ENCODE peak calls at places on chromosomes 5 and 9, in six cellular contexts. K is EL, A is C1 segment of cervical spinal cord, U is aorta, O is T-helper 1 cell, G is lower leg skin. M is an unnamed sample.

GRCh38 chr9:136703231-136703870 is 9.0 kb upstream of the DIPK1B start:
- DNase-seq in K (no peak), A (no peak), U (no peak), O (no peak), G (no peak), M (no peak)

GRCh38 chr5:119864286-119864685 is 234.9 kb downstream of the FAM170A start:
- DNase-seq in K (no peak), A (no peak), U (no peak), O (no peak), G (no peak), M (no peak)

GRCh38 chr9:123543492-123543891 is 187.5 kb downstream of the CRB2 start:
- DNase-seq in K (no peak), A (no peak), U (no peak), O (no peak), G (no peak), M (no peak)

GRCh38 chr5:132087176-132087575 is 13.6 kb downstream of the CSF2 start:
- DNase-seq in K (no peak), A (no peak), U (no peak), O (no peak), G (no peak), M (no peak)

GRCh38 chr5:11851965-11852745 is 52.1 kb downstream of the CTNND2 start:
- DNase-seq in K (no peak), A (no peak), U (no peak), O (no peak), G (no peak), M (no peak)

GRCh38 chr5:151740958-151741373 is 17.5 kb downstream of the ATOX1 start:
- DNase-seq in K (peak), A (no peak), U (no peak), O (no peak), G (no peak), M (no peak)

GRCh38 chr5:123937230-123937629 is 425.3 kb downstream of the CSNK1G3 start:
- DNase-seq in K (peak), A (no peak), U (no peak), O (no peak), G (peak), M (no peak)

GRCh38 chr5:116718317-116718716 is 143.7 kb upstream of the SEMA6A start:
- DNase-seq in K (no peak), A (no peak), U (no peak), O (no peak), G (no peak), M (no peak)

GRCh38 chr9:91162784-91163440 is 198.8 kb downstream of the AUH start:
- DNase-seq in K (peak), A (peak), U (no peak), O (peak), G (no peak), M (no peak)

GRCh38 chr9:37540634-37541033 is 35.5 kb downstream of the FBXO10 start:
- DNase-seq in K (no peak), A (no peak), U (no peak), O (no peak), G (peak), M (no peak)

GRCh38 chr9:124257865-124258764 is at the start of gene NEK6:
- DNase-seq in K (peak), A (no peak), U (peak), O (no peak), G (no peak), M (peak)

GRCh38 chr9:83066771-83067170 is 3.8 kb upstream of the RASEF start:
- DNase-seq in K (peak), A (no peak), U (no peak), O (no peak), G (no peak), M (no peak)

GRCh38 chr9:19102181-19102630 is 498 bp downstream of the HAUS6 start:
- DNase-seq in K (peak), A (no peak), U (no peak), O (peak), G (peak), M (peak)

GRCh38 chr9:20604561-20604960 is 17.7 kb downstream of the MLLT3 start:
- DNase-seq in K (peak), A (no peak), U (no peak), O (peak), G (no peak), M (no peak)

GRCh38 chr5:39164529-39165402 is 54.6 kb downstream of the FYB1 start:
- DNase-seq in K (no peak), A (no peak), U (no peak), O (peak), G (no peak), M (no peak)

GRCh38 chr5:67000794-67001475 is 195.7 kb downstream of the CD180 start:
- DNase-seq in K (no peak), A (no peak), U (no peak), O (no peak), G (no peak), M (no peak)

GRCh38 chr5:80835128-80835527 is 125.0 kb upstream of the RASGRF2 start:
- DNase-seq in K (no peak), A (no peak), U (no peak), O (no peak), G (no peak), M (no peak)

GRCh38 chr9:88567870-88568269 is 32.9 kb downstream of the NXNL2 start:
- DNase-seq in K (no peak), A (no peak), U (no peak), O (peak), G (no peak), M (no peak)

GRCh38 chr5:115850771-115851416 is 9.2 kb downstream of the AP3S1 start:
- DNase-seq in K (peak), A (no peak), U (no peak), O (no peak), G (no peak), M (no peak)

GRCh38 chr5:15995206-15996052 is 184.2 kb downstream of the MARCHF11 start:
- DNase-seq in K (peak), A (no peak), U (no peak), O (no peak), G (no peak), M (no peak)

GRCh38 chr5:93578813-93579560 is 2.0 kb downstream of the NR2F1-AS1 start:
- DNase-seq in K (peak), A (no peak), U (peak), O (no peak), G (no peak), M (no peak)

GRCh38 chr5:158560170-158560569 is 539.5 kb downstream of the EBF1 start:
- DNase-seq in K (peak), A (no peak), U (no peak), O (no peak), G (no peak), M (no peak)

M was measured in SW 1271.